ENCODE peak calls at places on chromosomes 7 and 10, in six cellular contexts. G is PC-9, T is GM12864, D is upper lobe of left lung, R is HL-60, S is nephron progenitor cell. M is an unnamed sample.

GRCh38 chr7:100091411-100092181 is 2.8 kb downstream of the COPS6 start:
- DNase-seq in G (no peak), T (no peak), D (no peak), R (peak; percentile 44), S (no peak), M (no peak)

GRCh38 chr10:95319239-95319638 is 28.4 kb upstream of the PDLIM1 start:
- DNase-seq in G (no peak), T (no peak), D (no peak), R (no peak), S (no peak), M (no peak)

GRCh38 chr7:51082940-51083533 is 233.6 kb downstream of the COBL start:
- DNase-seq in G (no peak), T (no peak), D (no peak), R (no peak), S (no peak), M (no peak)

GRCh38 chr10:122044045-122044661 is 55.2 kb downstream of the TACC2 start:
- DNase-seq in G (peak; percentile 15), T (no peak), D (no peak), R (no peak), S (peak; percentile 42), M (no peak)

GRCh38 chr7:28041508-28042314 is 138.9 kb downstream of the JAZF1 start:
- DNase-seq in G (peak; percentile 54), T (no peak), D (no peak), R (no peak), S (no peak), M (no peak)

GRCh38 chr10:97278491-97278989 is 13.9 kb downstream of the ARHGAP19 start:
- DNase-seq in G (no peak), T (peak; percentile 19), D (no peak), R (peak; percentile 47), S (no peak), M (peak; percentile 47)

GRCh38 chr10:99532687-99533495 is at the start of gene NKX2-3:
- DNase-seq in G (no peak), T (peak; percentile 45), D (peak; percentile 36), R (no peak), S (peak; percentile 84), M (peak; percentile 71)

GRCh38 chr10:51014680-51015425 is 59.4 kb upstream of the PRKG1 start:
- DNase-seq in G (no peak), T (no peak), D (no peak), R (no peak), S (no peak), M (no peak)

GRCh38 chr10:44752451-44753441 is 158.4 kb upstream of the TMEM72 start:
- DNase-seq in G (no peak), T (no peak), D (no peak), R (no peak), S (no peak), M (no peak)

GRCh38 chr7:48246073-48246472 is 74.8 kb downstream of the ABCA13 start:
- DNase-seq in G (no peak), T (no peak), D (peak; percentile 71), R (no peak), S (no peak), M (no peak)

GRCh38 chr7:91898240-91898992 is 17.9 kb upstream of the MTERF1 start:
- DNase-seq in G (no peak), T (no peak), D (no peak), R (no peak), S (no peak), M (no peak)

GRCh38 chr7:156230576-156230975 is 410.0 kb upstream of the RNF32 start:
- DNase-seq in G (no peak), T (no peak), D (no peak), R (no peak), S (no peak), M (no peak)

GRCh38 chr7:15889501-15889900 is 203.0 kb upstream of the MEOX2 start:
- DNase-seq in G (no peak), T (no peak), D (no peak), R (no peak), S (no peak), M (no peak)
- TF ChIP-seq CTCF in G (peak; percentile 38), T (no peak), D (peak; percentile 33), R (no peak), S (peak; percentile 22), M (no peak)

GRCh38 chr10:106863549-106863948 is 301.0 kb downstream of the SORCS1 start:
- DNase-seq in G (no peak), T (no peak), D (no peak), R (no peak), S (no peak), M (no peak)
- TF ChIP-seq CTCF in G (no peak), T (peak; percentile 46), D (no peak), R (no peak), S (no peak), M (peak; percentile 21)

GRCh38 chr7:40604601-40605438 is 470.0 kb downstream of the SUGCT start:
- DNase-seq in G (no peak), T (no peak), D (peak; percentile 54), R (peak; percentile 23), S (peak; percentile 65), M (peak; percentile 21)
- TF ChIP-seq CTCF in G (no peak), T (peak; percentile 79), D (peak; percentile 58), R (peak; percentile 90), S (peak; percentile 67), M (peak; percentile 70)

GRCh38 chr10:101062231-101063161 is 707 bp downstream of the KAZALD1 start:
- DNase-seq in G (peak; percentile 62), T (no peak), D (peak; percentile 60), R (no peak), S (peak; percentile 86), M (peak; percentile 82)
- TF ChIP-seq CTCF in G (no peak), T (peak; percentile 60), D (peak; percentile 83), R (no peak), S (peak; percentile 52), M (peak; percentile 91)

GRCh38 chr10:117112220-117112619 is 25.9 kb downstream of the VAX1 start:
- DNase-seq in G (no peak), T (no peak), D (no peak), R (no peak), S (no peak), M (no peak)
- TF ChIP-seq CTCF in G (peak; percentile 41), T (peak; percentile 27), D (no peak), R (no peak), S (no peak), M (no peak)

GRCh38 chr7:17856251-17856650 is 84.0 kb downstream of the SNX13 start:
- DNase-seq in G (no peak), T (no peak), D (no peak), R (no peak), S (no peak), M (no peak)
- TF ChIP-seq CTCF in G (no peak), T (no peak), D (no peak), R (no peak), S (no peak), M (no peak)

GRCh38 chr10:78863121-78863520 is 205.6 kb upstream of the ZMIZ1 start:
- DNase-seq in G (no peak), T (no peak), D (no peak), R (no peak), S (no peak), M (no peak)
- TF ChIP-seq CTCF in G (no peak), T (no peak), D (no peak), R (no peak), S (no peak), M (no peak)

M was measured in GM13977.